ENCODE peak calls at places on chromosomes 2 and 18, in seven cellular contexts. W is GM18507; L is naive thymus-derived CD8-positive, alpha-beta T cell; T is CD4-positive, alpha-beta T cell; G is GOT3; S is hypothalamus; O is left cardiac atrium. Z is an unnamed sample.

GRCh38 chr18:62073461-62073860 is 113.4 kb downstream of the PIGN start:
- DNase-seq in T (no peak), W (no peak), L (no peak), S (no peak), O (no peak), G (no peak), Z (no peak)

GRCh38 chr18:75003764-75004690 is 204.9 kb downstream of the PTGR3 start:
- DNase-seq in T (no peak), G (no peak), W (no peak), O (no peak), S (no peak), L (no peak), Z (no peak)

GRCh38 chr2:37350034-37350433 is 5.6 kb downstream of the QPCT start:
- DNase-seq in O (no peak), L (no peak), T (no peak), G (no peak), W (no peak), S (no peak), Z (no peak)

GRCh38 chr18:48044944-48045343 is 114.5 kb upstream of the SMAD2 start:
- DNase-seq in S (no peak), W (no peak), G (no peak), T (no peak), L (no peak), O (no peak), Z (no peak)

GRCh38 chr2:236641051-236641450 is 71.4 kb downstream of the ACKR3 start:
- DNase-seq in T (no peak), L (no peak), S (no peak), W (no peak), O (no peak), G (no peak), Z (no peak)

GRCh38 chr18:9020221-9020620 is 82.3 kb upstream of the NDUFV2 start:
- DNase-seq in T (no peak), G (no peak), L (no peak), W (no peak), O (no peak), S (no peak), Z (no peak)

GRCh38 chr2:10764101-10764785 is 42.8 kb downstream of the ATP6V1C2 start:
- DNase-seq in O (no peak), W (no peak), S (no peak), G (no peak), L (no peak), T (no peak), Z (no peak)

GRCh38 chr2:14632133-14632936 is at the start of gene LRATD1:
- DNase-seq in T (no peak), L (no peak), W (no peak), G (no peak), O (peak; percentile 92), S (peak; percentile 20), Z (no peak)

GRCh38 chr18:64208531-64208930 is 59.6 kb upstream of the LINC00305 start:
- DNase-seq in S (no peak), W (no peak), G (no peak), O (no peak), T (no peak), L (no peak), Z (no peak)

GRCh38 chr2:194992648-194993047 is 664.4 kb upstream of the SLC39A10 start:
- DNase-seq in S (no peak), W (no peak), O (no peak), G (no peak), L (no peak), T (no peak), Z (no peak)

GRCh38 chr2:12498703-12499102 is 218.0 kb upstream of the TRIB2 start:
- DNase-seq in L (no peak), G (no peak), S (no peak), W (no peak), O (no peak), T (no peak), Z (no peak)

GRCh38 chr2:146852661-146853060 is 992.2 kb upstream of the ACVR2A start:
- DNase-seq in L (no peak), T (no peak), O (no peak), S (no peak), G (no peak), W (no peak), Z (no peak)

GRCh38 chr2:26735096-26735495 is 29.0 kb upstream of the SLC35F6 start:
- DNase-seq in L (no peak), O (peak; percentile 61), T (no peak), G (no peak), S (no peak), W (no peak), Z (no peak)

GRCh38 chr2:130332271-130333073 is 10.2 kb upstream of the IMP4 start:
- DNase-seq in W (peak; percentile 65), L (peak; percentile 59), T (peak; percentile 61), S (no peak), G (peak; percentile 23), O (peak; percentile 83), Z (no peak)

GRCh38 chr2:47277187-47277586 is 122.1 kb upstream of the STPG4 start:
- DNase-seq in G (no peak), O (no peak), W (no peak), T (no peak), L (no peak), S (no peak), Z (no peak)

GRCh38 chr2:18045230-18045629 is 166.8 kb downstream of the KCNS3 start:
- DNase-seq in L (no peak), O (no peak), S (no peak), G (no peak), W (no peak), T (no peak), Z (no peak)

GRCh38 chr2:65032016-65032975 is 23.9 kb upstream of the CEP68 start:
- DNase-seq in O (no peak), W (no peak), G (no peak), T (no peak), S (no peak), L (no peak), Z (no peak)

GRCh38 chr2:121189011-121189410 is 96.0 kb downstream of the TFCP2L1 start:
- DNase-seq in L (no peak), G (no peak), T (no peak), O (no peak), W (no peak), S (no peak), Z (no peak)

GRCh38 chr18:68763082-68763481 is 34.8 kb upstream of the CCDC102B start:
- DNase-seq in S (no peak), O (no peak), T (no peak), W (no peak), L (no peak), G (peak; percentile 0), Z (no peak)

GRCh38 chr18:49071776-49072175 is 121.0 kb upstream of the SMAD7 start:
- DNase-seq in W (no peak), S (no peak), L (no peak), O (no peak), T (no peak), G (no peak), Z (no peak)

GRCh38 chr18:50879302-50880107 is 587 bp downstream of the ME2 start:
- DNase-seq in L (no peak), W (peak; percentile 20), S (no peak), T (peak; percentile 15), O (no peak), G (no peak), Z (no peak)

GRCh38 chr2:202039278-202040100 is 5.8 kb downstream of the FZD7 start:
- DNase-seq in G (no peak), W (no peak), S (no peak), L (no peak), O (no peak), T (no peak), Z (no peak)